ENCODE peak calls at places on chromosomes 4 and X, in nine cellular contexts. X is AG10803; S is activated B cell treated with CpG ODN at 0.5 μM for 24 hours; Q is astrocyte; V is activated CD4-positive, alpha-beta T cell treated with anti-CD3 and anti-CD28 coated beads, Interleukin-2, amount 10 ng/mL, durations not matched to agents 7 days and 5 days; B is NCI-H774; C is HFF-Myc; L is H7; H is stimulated activated CD4-positive, alpha-beta T cell treated with anti-CD3 and anti-CD28 coated beads, Interleukin-2, amount 100 ng/mL, for 48 hours. T is an unnamed sample.

GRCh38 chr4:16026155-16026761 is 57.6 kb downstream of the PROM1 start:
- DNase-seq in Q (peak), L (peak), X (peak), H (peak), C (no peak), B (peak), V (peak), S (no peak), T (peak)

GRCh38 chr4:88706574-88706973 is 8.9 kb upstream of the NAP1L5 start:
- DNase-seq in B (no peak), H (no peak), V (no peak), Q (peak), X (peak), L (peak), C (peak), S (no peak), T (peak)

GRCh38 chr4:37845201-37845600 is 18.7 kb downstream of the PGM2 start:
- DNase-seq in C (no peak), L (no peak), S (no peak), Q (no peak), B (no peak), X (no peak), H (no peak), V (no peak), T (no peak)

GRCh38 chrX:131812847-131813825 is 210.0 kb upstream of the STK26 start:
- DNase-seq in B (no peak), V (peak), Q (peak), H (peak), C (no peak), X (peak), S (peak), L (no peak), T (peak)

GRCh38 chr4:78299565-78299972 is 242.4 kb downstream of the FRAS1 start:
- DNase-seq in X (no peak), C (no peak), S (no peak), H (no peak), Q (peak), L (no peak), B (no peak), V (no peak), T (no peak)

GRCh38 chr4:21830272-21830671 is 118.3 kb downstream of the KCNIP4 start:
- DNase-seq in C (no peak), B (no peak), V (no peak), X (no peak), S (no peak), Q (no peak), H (no peak), L (no peak), T (no peak)

GRCh38 chr4:17164656-17165055 is 266.2 kb upstream of the LDB2 start:
- DNase-seq in S (no peak), H (no peak), X (no peak), C (no peak), L (no peak), Q (no peak), B (no peak), V (no peak), T (no peak)

GRCh38 chr4:42865572-42866189 is 26.8 kb upstream of the GRXCR1 start:
- DNase-seq in L (peak), H (peak), Q (peak), C (peak), V (peak), X (peak), B (peak), S (no peak), T (peak)

GRCh38 chrX:14554132-14554715 is 24.9 kb downstream of the GLRA2 start:
- DNase-seq in L (no peak), C (no peak), H (no peak), B (no peak), X (no peak), S (no peak), V (no peak), Q (no peak), T (no peak)

GRCh38 chrX:146154191-146154590 is 336.6 kb downstream of the SLITRK2 start:
- DNase-seq in V (no peak), Q (no peak), L (no peak), X (no peak), B (no peak), H (no peak), S (no peak), C (no peak), T (no peak)

GRCh38 chr4:111957992-111958391 is 187.3 kb upstream of the FAM241A start:
- DNase-seq in V (no peak), C (no peak), S (no peak), X (no peak), Q (no peak), B (no peak), H (no peak), L (no peak), T (no peak)

GRCh38 chr4:164485169-164485568 is 268.8 kb upstream of the SMIM31 start:
- DNase-seq in L (no peak), C (no peak), Q (no peak), V (no peak), B (no peak), S (no peak), H (no peak), X (no peak), T (no peak)

GRCh38 chrX:96791559-96791958 is 92.1 kb upstream of the RPA4 start:
- DNase-seq in B (no peak), X (peak), L (no peak), H (no peak), Q (peak), C (no peak), S (no peak), V (no peak), T (no peak)

GRCh38 chr4:24219171-24219570 is 329.3 kb upstream of the PPARGC1A start:
- DNase-seq in B (no peak), Q (no peak), C (no peak), L (no peak), H (no peak), V (no peak), X (no peak), S (no peak), T (no peak)

GRCh38 chrX:136823175-136823574 is 42.4 kb upstream of the ARHGEF6 start:
- DNase-seq in B (no peak), S (no peak), X (peak), Q (peak), H (no peak), L (no peak), V (no peak), C (no peak), T (no peak)

GRCh38 chrX:78712381-78712780 is 35.1 kb upstream of the LPAR4 start:
- DNase-seq in B (no peak), V (no peak), X (peak), S (no peak), C (no peak), L (no peak), Q (peak), H (no peak), T (no peak)

GRCh38 chr4:151014521-151015457 is at the start of gene LRBA:
- DNase-seq in B (peak), X (peak), C (no peak), V (peak), L (peak), Q (peak), S (peak), H (peak), T (peak)

GRCh38 chr4:118941799-118942198 is 53.1 kb downstream of the SYNPO2 start:
- DNase-seq in Q (peak), H (no peak), V (no peak), S (no peak), C (no peak), B (peak), X (no peak), L (no peak), T (no peak)

GRCh38 chrX:47574096-47574553 is 8.1 kb upstream of the TIMP1 start:
- DNase-seq in L (peak), B (no peak), H (no peak), X (no peak), Q (no peak), V (no peak), S (no peak), C (no peak), T (peak)

GRCh38 chr4:141047228-141047884 is 85.9 kb downstream of the RNF150 start:
- DNase-seq in V (no peak), L (no peak), X (peak), S (no peak), Q (peak), H (no peak), B (no peak), C (peak), T (no peak)

GRCh38 chr4:90112715-90113114 is 14.5 kb upstream of the CCSER1 start:
- DNase-seq in C (no peak), H (no peak), V (no peak), X (no peak), Q (no peak), L (no peak), B (no peak), S (no peak), T (no peak)

GRCh38 chr4:576245-576821 is at the start of gene TMEM271:
- DNase-seq in V (no peak), Q (no peak), S (no peak), B (no peak), X (no peak), H (no peak), C (no peak), L (peak), T (no peak)

GRCh38 chr4:75919914-75920313 is 17.7 kb upstream of the PPEF2 start:
- DNase-seq in B (no peak), L (no peak), C (no peak), V (no peak), S (no peak), X (peak), Q (peak), H (no peak), T (no peak)

GRCh38 chrX:77945910-77946309 is 23.5 kb downstream of the PGAM4 start:
- DNase-seq in S (no peak), V (no peak), C (no peak), X (no peak), Q (no peak), H (no peak), B (no peak), L (no peak), T (no peak)

GRCh38 chr4:6576932-6577331 is 1.9 kb downstream of the MAN2B2 start:
- DNase-seq in S (no peak), C (no peak), H (no peak), V (no peak), Q (no peak), B (no peak), L (no peak), X (no peak), T (no peak)

GRCh38 chr4:37953620-37954325 is 6.4 kb upstream of the PTTG2 start:
- DNase-seq in L (no peak), B (no peak), S (no peak), V (no peak), H (no peak), X (no peak), Q (peak), C (no peak), T (no peak)

GRCh38 chr4:111847256-111848108 is 297.8 kb upstream of the FAM241A start:
- DNase-seq in X (peak), V (no peak), Q (no peak), L (no peak), B (no peak), H (no peak), S (no peak), C (no peak), T (no peak)

GRCh38 chr4:87633239-87633638 is 16.8 kb upstream of the DMP1 start:
- DNase-seq in S (no peak), V (no peak), Q (peak), B (no peak), L (no peak), C (peak), H (no peak), X (peak), T (no peak)

GRCh38 chr4:85452073-85452764 is 22.7 kb upstream of the ARHGAP24 start:
- DNase-seq in X (peak), L (no peak), B (no peak), Q (no peak), V (no peak), S (no peak), H (no peak), C (no peak), T (no peak)

GRCh38 chr4:110778526-110778925 is 155.6 kb upstream of the PITX2 start:
- DNase-seq in Q (peak), C (peak), L (no peak), S (no peak), B (no peak), V (no peak), X (no peak), H (no peak), T (no peak)

GRCh38 chr4:113383111-113383785 is 333.8 kb downstream of the ANK2 start:
- DNase-seq in V (no peak), X (peak), L (no peak), C (peak), S (no peak), Q (peak), B (no peak), H (no peak), T (no peak)

GRCh38 chrX:63349307-63349706 is 1.8 kb downstream of the SPIN4 start:
- DNase-seq in B (peak), Q (no peak), S (no peak), V (no peak), C (no peak), H (no peak), L (peak), X (no peak), T (peak)

GRCh38 chr4:140968371-140968770 is 164.9 kb downstream of the RNF150 start:
- DNase-seq in B (no peak), V (no peak), H (no peak), Q (no peak), L (no peak), X (no peak), C (no peak), S (no peak), T (no peak)

GRCh38 chrX:48597353-48598264 is at the start of gene WDR13:
- DNase-seq in L (peak), C (peak), Q (peak), B (peak), S (peak), V (peak), X (peak), H (peak), T (peak)

GRCh38 chrX:41621236-41621651 is 67.5 kb upstream of the GPR34 start:
- DNase-seq in H (no peak), C (no peak), L (peak), B (no peak), V (no peak), S (no peak), Q (peak), X (no peak), T (no peak)

GRCh38 chrX:17591741-17592110 is 145.6 kb upstream of the SCML1 start:
- DNase-seq in B (no peak), C (no peak), H (no peak), V (no peak), X (peak), Q (peak), S (no peak), L (no peak), T (no peak)

GRCh38 chr4:99722662-99723061 is 65.0 kb upstream of the C4orf54 start:
- DNase-seq in S (no peak), X (no peak), B (no peak), V (no peak), H (no peak), Q (no peak), L (no peak), C (no peak), T (no peak)

GRCh38 chr4:40283968-40284367 is 51.2 kb upstream of the CHRNA9 start:
- DNase-seq in V (peak), X (peak), H (peak), Q (peak), C (no peak), L (no peak), B (no peak), S (no peak), T (no peak)

T was measured in Karpas-422.